ENCODE peak calls at places on chromosome 6, in six cellular contexts. R is stimulated activated CD8-positive, alpha-beta memory T cell treated with anti-CD3 and anti-CD28 coated beads, Interleukin-4, amount 100 ng/mL, for 4 hours; V is T47D; L is CD14-positive monocyte; W is T-cell; J is glutamatergic neuron. N is an unnamed sample.

GRCh38 chr6:107154131-107154906 is 39.0 kb upstream of the BEND3 start:
- DNase-seq in L (no peak), W (no peak), V (no peak), J (peak; percentile 66), R (no peak), N (no peak)

GRCh38 chr6:136127856-136128255 is 122.3 kb downstream of the MTFR2 start:
- DNase-seq in R (no peak), L (no peak), V (no peak), W (no peak), J (no peak), N (no peak)

GRCh38 chr6:36358235-36358915 is 21.7 kb upstream of the BNIP5 start:
- DNase-seq in R (no peak), W (no peak), V (no peak), L (no peak), J (no peak), N (no peak)

GRCh38 chr6:36297511-36297910 is 27.7 kb downstream of the PNPLA1 start:
- DNase-seq in L (no peak), R (no peak), V (no peak), J (no peak), W (no peak), N (no peak)

GRCh38 chr6:154726887-154727286 is 6.3 kb upstream of the SCAF8 start:
- DNase-seq in J (no peak), V (no peak), R (no peak), W (no peak), L (no peak), N (no peak)

GRCh38 chr6:139920027-139920851 is 545.8 kb upstream of the CITED2 start:
- DNase-seq in J (peak; percentile 32), R (no peak), W (no peak), V (no peak), L (no peak), N (peak; percentile 42)

GRCh38 chr6:31272431-31272830 is 539 bp upstream of the HLA-C start:
- DNase-seq in J (no peak), W (no peak), L (no peak), V (peak; percentile 23), R (no peak), N (no peak)

GRCh38 chr6:90286884-90287488 is 9.7 kb downstream of the BACH2 start:
- DNase-seq in W (peak; percentile 25), V (peak; percentile 73), R (peak; percentile 37), L (no peak), J (peak; percentile 75), N (no peak)

GRCh38 chr6:38493929-38494547 is 145.7 kb downstream of the BTBD9 start:
- DNase-seq in W (peak; percentile 50), V (peak; percentile 82), R (peak; percentile 73), J (peak; percentile 81), L (peak; percentile 52), N (no peak)

GRCh38 chr6:71979911-71980310 is 93.6 kb downstream of the RIMS1 start:
- DNase-seq in V (no peak), R (no peak), L (no peak), W (no peak), J (no peak), N (no peak)

GRCh38 chr6:42369568-42369967 is 82.2 kb downstream of the TRERF1 start:
- DNase-seq in V (peak; percentile 13), L (no peak), J (no peak), R (no peak), W (no peak), N (no peak)

GRCh38 chr6:27829453-27830211 is 82.6 kb downstream of the OR2B2 start:
- DNase-seq in W (no peak), L (no peak), V (no peak), R (no peak), J (no peak), N (no peak)

GRCh38 chr6:113184736-113185135 is 672.4 kb upstream of the MARCKS start:
- DNase-seq in R (no peak), W (no peak), V (no peak), L (no peak), J (no peak), N (no peak)

GRCh38 chr6:152173321-152173720 is 365.8 kb downstream of the ESR1 start:
- DNase-seq in L (no peak), W (no peak), V (no peak), J (no peak), R (no peak), N (no peak)

GRCh38 chr6:53042112-53042511 is 23.1 kb upstream of the FBXO9 start:
- DNase-seq in L (no peak), R (no peak), W (no peak), V (no peak), J (no peak), N (no peak)

GRCh38 chr6:49606696-49607390 is 29.8 kb downstream of the RHAG start:
- DNase-seq in J (no peak), V (peak; percentile 91), W (no peak), L (no peak), R (no peak), N (no peak)

GRCh38 chr6:22613695-22614094 is 44.3 kb downstream of the HDGFL1 start:
- DNase-seq in L (no peak), J (no peak), W (no peak), R (no peak), V (no peak), N (no peak)

GRCh38 chr6:39917981-39918380 is 16.3 kb downstream of the MOCS1 start:
- DNase-seq in W (no peak), J (no peak), R (no peak), V (peak; percentile 39), L (no peak), N (no peak)

GRCh38 chr6:118660218-118660569 is 8.8 kb upstream of the CEP85L start:
- DNase-seq in J (peak; percentile 47), W (peak; percentile 70), R (no peak), L (no peak), V (peak; percentile 15), N (no peak)

GRCh38 chr6:21522773-21523490 is 70.6 kb upstream of the SOX4 start:
- DNase-seq in L (no peak), J (peak; percentile 65), R (no peak), W (no peak), V (peak; percentile 43), N (no peak)

GRCh38 chr6:100461273-100461919 is 3.3 kb downstream of the SIM1 start:
- DNase-seq in L (no peak), W (no peak), V (peak; percentile 39), R (no peak), J (peak; percentile 75), N (no peak)

GRCh38 chr6:80638222-80639055 is 532.0 kb downstream of the BCKDHB start:
- DNase-seq in W (no peak), J (peak; percentile 52), L (peak; percentile 49), R (no peak), V (peak; percentile 43), N (no peak)

GRCh38 chr6:42136508-42137191 is 5.8 kb downstream of the C6orf132 start:
- DNase-seq in L (no peak), J (peak; percentile 67), W (no peak), R (peak; percentile 4), V (no peak), N (no peak)

GRCh38 chr6:3663081-3663480 is 88.4 kb downstream of the PXDC1 start:
- DNase-seq in J (no peak), L (no peak), W (no peak), V (no peak), R (no peak), N (no peak)

GRCh38 chr6:125230674-125231073 is 71.1 kb downstream of the HDDC2 start:
- DNase-seq in R (no peak), J (no peak), W (no peak), V (no peak), L (no peak), N (no peak)

GRCh38 chr6:56789879-56790278 is 147.2 kb upstream of the DST start:
- DNase-seq in L (no peak), V (no peak), W (no peak), R (no peak), J (no peak), N (no peak)

GRCh38 chr6:51112731-51113130 is 294.1 kb downstream of the TFAP2B start:
- DNase-seq in W (no peak), L (no peak), R (no peak), J (no peak), V (no peak), N (no peak)

GRCh38 chr6:29014729-29015608 is 9.9 kb upstream of the ZNF311 start:
- DNase-seq in V (no peak), J (no peak), R (no peak), L (no peak), W (no peak), N (no peak)

GRCh38 chr6:143516700-143517446 is 5.4 kb upstream of the FUCA2 start:
- DNase-seq in W (no peak), V (no peak), L (no peak), R (no peak), J (no peak), N (no peak)

GRCh38 chr6:37283786-37284185 is 25.8 kb upstream of the TMEM217 start:
- DNase-seq in J (no peak), R (no peak), V (no peak), L (no peak), W (no peak), N (no peak)

GRCh38 chr6:56555438-56555872 is 87.2 kb downstream of the DST start:
- DNase-seq in L (no peak), R (no peak), W (no peak), V (no peak), J (peak; percentile 42), N (no peak)

GRCh38 chr6:135675862-135676261 is 175.6 kb upstream of the PDE7B start:
- DNase-seq in J (no peak), W (peak; percentile 22), R (no peak), V (peak; percentile 5), L (no peak), N (no peak)

GRCh38 chr6:134079406-134079921 is 27.0 kb upstream of the SLC2A12 start:
- DNase-seq in V (no peak), J (no peak), L (no peak), R (no peak), W (no peak), N (no peak)

GRCh38 chr6:61585504-61585903 is 700.5 kb downstream of the KHDRBS2 start:
- DNase-seq in J (no peak), L (no peak), W (no peak), V (no peak), R (no peak), N (no peak)

N was measured in SIG-M5.